ENCODE peak calls at places on chromosomes 5 and 9, in seven cellular contexts. J is suprapubic skin, B is spleen, U is GM23338, C is HCT116, R is breast epithelium, P is HL-60. A is an unnamed sample.

GRCh38 chr5:102794677-102795331 is 39.7 kb downstream of the PAM start:
- DNase-seq in J (no peak), B (no peak), U (peak; percentile 62), C (no peak), R (no peak), P (no peak), A (no peak)

GRCh38 chr5:159050408-159051091 is 49.2 kb downstream of the EBF1 start:
- DNase-seq in J (no peak), B (no peak), U (no peak), C (no peak), R (no peak), P (no peak), A (no peak)

GRCh38 chr5:59326551-59326950 is 567.0 kb downstream of the PDE4D start:
- DNase-seq in J (no peak), B (no peak), U (no peak), C (no peak), R (no peak), P (no peak), A (no peak)

GRCh38 chr9:7169717-7170348 is 412.1 kb downstream of the KDM4C start:
- DNase-seq in J (no peak), B (no peak), U (no peak), C (no peak), R (no peak), P (no peak), A (no peak)

GRCh38 chr9:117691367-117691766 is 12.8 kb upstream of the TLR4 start:
- DNase-seq in J (no peak), B (no peak), U (no peak), C (no peak), R (no peak), P (no peak), A (no peak)

GRCh38 chr9:113523421-113524141 is 60.1 kb downstream of the RGS3 start:
- DNase-seq in J (no peak), B (peak; percentile 83), U (no peak), C (no peak), R (no peak), P (peak; percentile 68), A (peak; percentile 64)

GRCh38 chr9:18749711-18750110 is 275.8 kb downstream of the ADAMTSL1 start:
- DNase-seq in J (no peak), B (no peak), U (no peak), C (no peak), R (no peak), P (no peak), A (no peak)

GRCh38 chr9:21961569-21961968 is 32.6 kb downstream of the CDKN2A start:
- DNase-seq in J (no peak), B (no peak), U (no peak), C (no peak), R (no peak), P (no peak), A (no peak)

GRCh38 chr9:98943682-98944129 is at the start of gene COL15A1:
- DNase-seq in J (no peak), B (no peak), U (peak; percentile 75), C (no peak), R (no peak), P (no peak), A (no peak)

GRCh38 chr5:179909224-179909623 is 1.5 kb upstream of the TBC1D9B start:
- DNase-seq in J (no peak), B (peak; percentile 12), U (no peak), C (no peak), R (no peak), P (no peak), A (no peak)

GRCh38 chr9:133327834-133328484 is 8.0 kb downstream of the SURF6 start:
- DNase-seq in J (peak; percentile 50), B (peak; percentile 32), U (no peak), C (no peak), R (no peak), P (no peak), A (no peak)

GRCh38 chr9:132129535-132129934 is 32.3 kb upstream of the NTNG2 start:
- DNase-seq in J (no peak), B (peak; percentile 48), U (no peak), C (no peak), R (no peak), P (no peak), A (no peak)

GRCh38 chr5:173618927-173619519 is 2.6 kb upstream of the BOD1 start:
- DNase-seq in J (no peak), B (no peak), U (peak; percentile 79), C (peak; percentile 37), R (no peak), P (no peak), A (peak; percentile 29)

GRCh38 chr5:53826503-53826902 is 266.1 kb downstream of the NDUFS4 start:
- DNase-seq in J (no peak), B (no peak), U (peak; percentile 9), C (no peak), R (no peak), P (no peak), A (no peak)

DNA sequence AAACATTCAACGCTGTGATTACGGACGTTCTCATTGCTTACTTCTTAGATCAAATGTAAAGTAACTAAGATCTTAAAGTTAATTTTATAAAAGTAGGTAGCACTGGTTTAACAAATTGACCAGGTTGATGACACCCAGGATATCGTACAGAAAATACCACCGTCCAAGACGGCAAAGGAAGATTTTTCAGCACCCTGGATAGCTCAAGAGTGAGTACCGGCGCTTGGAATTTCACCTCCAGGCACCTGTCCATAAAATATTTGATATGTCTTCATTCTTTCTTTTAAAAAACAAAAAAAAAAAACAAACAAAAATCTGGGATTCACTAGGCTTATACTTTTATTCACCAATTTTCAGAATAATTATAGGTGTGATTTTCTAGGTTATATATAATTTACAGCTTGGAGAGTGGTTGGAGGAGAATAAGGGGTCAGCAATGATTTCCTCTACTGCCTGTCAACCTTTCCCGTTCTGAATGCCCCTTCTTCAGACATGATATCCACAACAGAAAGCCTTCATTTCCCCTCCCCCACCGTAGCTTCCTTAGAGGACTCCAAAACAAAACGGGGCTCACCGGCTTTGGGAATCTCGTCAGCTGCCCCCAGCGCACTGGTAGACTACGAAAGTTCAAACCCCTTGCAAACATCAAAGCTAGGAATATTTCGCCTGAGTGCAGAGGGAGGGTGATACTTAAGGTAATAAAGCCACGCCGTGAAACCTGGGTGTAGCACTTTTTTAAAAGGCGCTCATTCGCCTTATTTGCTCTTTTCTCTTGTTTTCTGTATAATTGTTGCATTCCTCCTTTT is 2.7 kb downstream of the OTP start:
- DNase-seq in J (no peak), B (no peak), U (peak; percentile 72), C (no peak), R (no peak), P (no peak), A (no peak)
- TF ChIP-seq POLR2AphosphoS5 in J (no peak), B (no peak), U (no peak), C (no peak), R (no peak), P (no peak), A (no peak)

GRCh38 chr5:142817961-142818431 is 47.8 kb downstream of the ARHGAP26 start:
- DNase-seq in J (no peak), B (no peak), U (no peak), C (no peak), R (no peak), P (no peak), A (no peak)
- TF ChIP-seq POLR2AphosphoS5 in J (no peak), B (no peak), U (no peak), C (no peak), R (no peak), P (no peak), A (no peak)

DNA sequence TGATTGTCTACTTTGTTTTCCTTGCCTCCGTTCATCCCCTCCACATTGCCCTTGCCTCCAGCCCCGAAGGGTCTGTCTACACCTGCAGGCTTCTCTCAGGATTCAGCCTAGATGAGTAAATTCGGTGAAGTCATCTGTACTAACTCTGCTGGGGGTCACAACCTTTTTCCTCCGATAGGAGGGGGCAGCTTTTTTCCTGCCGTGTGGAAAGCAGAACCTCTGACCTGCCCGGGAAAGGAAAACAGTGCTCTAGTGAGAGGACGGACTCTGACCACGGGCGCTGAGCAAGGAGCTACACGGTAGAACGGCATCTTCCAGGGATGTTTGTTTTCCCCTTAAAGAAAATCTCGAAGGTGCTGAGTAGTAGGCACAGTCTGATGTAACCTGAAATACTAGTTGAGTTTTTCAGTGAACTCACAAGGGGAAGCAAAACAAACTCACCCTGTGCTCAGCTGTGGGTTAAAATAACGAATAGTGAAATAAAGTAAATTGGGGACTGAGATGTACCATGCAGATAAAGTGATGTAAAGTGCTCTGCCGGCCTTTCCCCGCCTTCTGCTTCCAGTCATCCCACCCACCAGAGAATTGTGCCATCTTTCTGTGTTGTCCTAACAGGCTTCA is 281.8 kb downstream of the AOPEP start:
- DNase-seq in J (no peak), B (no peak), U (no peak), C (no peak), R (no peak), P (no peak), A (no peak)
- TF ChIP-seq POLR2AphosphoS5 in J (no peak), B (no peak), U (no peak), C (no peak), R (no peak), P (no peak), A (no peak)

GRCh38 chr9:121744002-121744686 is 92.7 kb downstream of the DAB2IP start:
- DNase-seq in J (no peak), B (peak; percentile 86), U (peak; percentile 55), C (no peak), R (peak; percentile 79), P (no peak), A (peak; percentile 56)
- TF ChIP-seq POLR2AphosphoS5 in J (no peak), B (no peak), U (no peak), C (no peak), R (no peak), P (no peak), A (no peak)

GRCh38 chr5:165620394-165620793 is 2115.0 kb downstream of the MAT2B start:
- DNase-seq in J (no peak), B (no peak), U (no peak), C (no peak), R (no peak), P (no peak), A (no peak)
- TF ChIP-seq POLR2AphosphoS5 in J (no peak), B (no peak), U (no peak), C (no peak), R (no peak), P (no peak), A (no peak)

GRCh38 chr9:86324308-86324707 is 29.9 kb downstream of the TUT7 start:
- DNase-seq in J (no peak), B (no peak), U (no peak), C (no peak), R (no peak), P (no peak), A (no peak)

GRCh38 chr9:86326536-86326935 is 27.7 kb downstream of the TUT7 start:
- DNase-seq in J (no peak), B (no peak), U (no peak), C (no peak), R (no peak), P (no peak), A (no peak)

GRCh38 chr9:86324901-86325300 is 29.3 kb downstream of the TUT7 start:
- DNase-seq in J (no peak), B (no peak), U (no peak), C (no peak), R (no peak), P (no peak), A (no peak)

GRCh38 chr9:86321373-86321772 is 32.8 kb downstream of the TUT7 start:
- DNase-seq in J (no peak), B (no peak), U (no peak), C (no peak), R (no peak), P (no peak), A (no peak)

GRCh38 chr9:86322973-86323644 is 31.1 kb downstream of the TUT7 start:
- DNase-seq in J (no peak), B (no peak), U (no peak), C (no peak), R (no peak), P (no peak), A (no peak)
- TF ChIP-seq POLR2AphosphoS5 in J (no peak), B (no peak), U (no peak), C (no peak), R (no peak), P (no peak), A (no peak)

GRCh38 chr9:100099722-100100042 is 639 bp downstream of the INVS start:
- DNase-seq in J (no peak), B (no peak), U (peak; percentile 49), C (peak; percentile 12), R (no peak), P (peak; percentile 33), A (no peak)
- TF ChIP-seq POLR2AphosphoS5 in J (no peak), B (no peak), U (no peak), C (no peak), R (no peak), P (no peak), A (no peak)